ENCODE peak calls at places on chromosomes 6 and 20, in eight cellular contexts. V is dorsolateral prefrontal cortex, C is A549, W is OCI-LY7, K is spleen, Y is heart left ventricle, Z is neural crest cell, E is H9. Q is an unnamed sample.

GRCh38 chr20:986733-987355 is 15.3 kb downstream of the RSPO4 start:
- DNase-seq in C (no peak), W (no peak), Y (no peak), K (no peak), E (no peak), Z (no peak), V (no peak), Q (no peak)

GRCh38 chr20:36305602-36306556 is at the start of gene DLGAP4:
- DNase-seq in E (no peak), Z (no peak), C (no peak), V (no peak), Y (no peak), W (no peak), K (no peak), Q (no peak)

GRCh38 chr6:138431276-138432062 is 27.4 kb downstream of the HEBP2 start:
- DNase-seq in Z (no peak), C (no peak), W (no peak), V (no peak), Y (no peak), E (no peak), K (peak), Q (no peak)

GRCh38 chr20:50713677-50714101 is 17.7 kb upstream of the PARD6B start:
- DNase-seq in K (no peak), W (no peak), Z (no peak), V (no peak), Y (no peak), E (peak), C (no peak), Q (no peak)

GRCh38 chr20:34037767-34038166 is 44.1 kb downstream of the RALY start:
- DNase-seq in K (no peak), Y (no peak), W (no peak), E (no peak), C (no peak), Z (no peak), V (no peak), Q (no peak)

GRCh38 chr20:33685328-33686007 is 717 bp downstream of the E2F1 start:
- DNase-seq in Y (no peak), Z (peak), V (no peak), E (peak), K (peak), W (peak), C (no peak), Q (no peak)

GRCh38 chr6:144793744-144794143 is 508.6 kb downstream of the UTRN start:
- DNase-seq in K (no peak), E (no peak), W (no peak), Z (no peak), V (no peak), C (no peak), Y (no peak), Q (no peak)

GRCh38 chr6:138088307-138088744 is 18.9 kb downstream of the PERP start:
- DNase-seq in Z (no peak), E (no peak), K (no peak), C (peak), V (no peak), W (no peak), Y (no peak), Q (no peak)

GRCh38 chr20:16528078-16528477 is 45.2 kb downstream of the KIF16B start:
- DNase-seq in Z (no peak), K (no peak), Y (no peak), E (no peak), V (no peak), W (no peak), C (peak), Q (no peak)

GRCh38 chr20:45229264-45230056 is 8.3 kb downstream of the SEMG2 start:
- DNase-seq in K (peak), V (no peak), Z (no peak), C (no peak), W (peak), Y (no peak), E (peak), Q (no peak)

GRCh38 chr20:45091366-45091765 is 9.6 kb downstream of the KCNS1 start:
- DNase-seq in Y (no peak), K (no peak), C (no peak), E (no peak), W (no peak), Z (no peak), V (no peak), Q (no peak)

GRCh38 chr6:161536141-161536735 is 262.4 kb upstream of the AGPAT4 start:
- DNase-seq in Z (no peak), K (no peak), Y (no peak), W (no peak), E (no peak), V (no peak), C (no peak), Q (no peak)

GRCh38 chr6:146892613-146893401 is 294.0 kb downstream of the ADGB start:
- DNase-seq in K (no peak), C (no peak), E (no peak), Z (no peak), V (no peak), W (no peak), Y (no peak), Q (no peak)

DNA sequence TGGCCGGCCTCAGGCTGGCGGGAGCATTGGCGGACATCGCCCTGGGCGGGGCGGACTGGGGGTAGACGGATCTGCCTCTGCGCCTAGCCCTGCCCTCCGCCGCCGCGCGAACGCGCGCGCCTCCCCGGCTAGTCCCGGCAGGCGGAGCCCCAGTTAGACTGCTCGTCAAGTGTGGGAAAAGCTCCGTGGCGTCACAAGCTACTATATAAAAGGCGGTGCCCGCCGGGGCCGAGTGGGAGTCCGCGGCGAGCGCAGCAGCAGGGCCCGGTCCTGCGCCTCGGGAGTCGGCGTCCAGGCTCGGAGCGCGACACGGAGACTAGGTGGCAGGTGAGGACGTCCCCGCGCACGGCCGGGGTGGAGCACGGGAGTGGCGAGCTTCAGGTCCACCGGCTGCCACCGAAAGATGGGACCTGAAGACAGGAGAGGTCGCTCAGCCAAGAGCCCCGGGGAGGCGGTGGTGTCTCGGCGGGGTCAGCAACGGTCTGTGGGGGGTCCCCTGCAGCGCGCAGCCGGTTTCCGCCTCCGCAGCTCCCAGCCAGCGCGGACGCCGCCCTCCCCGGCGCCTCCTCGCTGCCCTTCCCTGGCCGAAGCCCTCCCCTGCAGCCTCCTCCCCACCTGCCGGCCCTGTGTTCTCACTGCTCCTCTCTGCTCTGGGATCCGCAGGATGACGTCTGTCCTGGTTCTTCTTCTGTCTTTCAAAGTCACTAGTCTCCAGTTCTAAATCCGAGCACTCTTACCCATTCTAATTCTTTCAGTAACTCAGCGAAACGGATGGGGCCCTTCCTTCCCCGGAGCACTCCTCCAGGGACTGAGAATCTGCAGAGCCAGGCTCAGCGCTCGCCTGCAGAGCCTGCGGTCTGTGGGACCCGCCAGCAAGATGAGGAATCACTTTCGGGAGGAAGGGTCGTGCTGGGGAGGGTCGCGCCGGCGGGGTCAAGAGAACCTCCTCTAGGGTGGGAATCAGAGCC is 4.3 kb upstream of the RIPK1 start:
- DNase-seq in V (peak), Z (peak), W (peak), K (peak), E (peak), C (peak), Y (peak), Q (peak)
- TF ChIP-seq CTCF in V (peak), Z (no peak), W (no peak), K (peak), E (no peak), C (no peak), Y (no peak), Q (no peak)

DNA sequence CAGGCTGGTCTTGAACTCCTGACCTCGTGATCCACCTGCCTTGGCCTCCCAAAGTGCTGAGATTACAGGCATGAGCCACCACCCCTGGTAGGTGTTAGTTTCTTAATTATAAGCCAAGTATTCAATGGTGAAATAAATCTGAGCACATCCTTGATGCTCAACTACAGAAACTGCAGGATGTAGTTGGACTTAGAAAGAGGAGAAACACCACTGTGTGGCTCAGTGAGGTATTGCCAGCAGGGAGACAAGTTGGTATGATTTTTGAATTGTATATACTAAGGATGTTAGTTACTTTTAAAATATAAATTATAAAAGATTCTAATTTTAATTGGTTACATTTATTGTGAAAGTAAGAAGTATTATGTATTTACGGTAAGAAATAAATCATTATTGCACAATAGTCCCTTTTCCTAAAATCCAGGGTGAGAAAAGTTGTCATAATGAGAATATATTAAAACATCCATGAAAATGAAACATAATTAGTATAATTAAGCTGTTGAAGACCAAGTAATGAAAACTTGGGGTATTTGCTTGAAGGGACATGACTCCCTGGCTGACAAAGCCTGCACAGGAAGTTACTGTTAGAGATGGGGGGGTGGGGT is 17.6 kb downstream of the SLC18B1 start:
- DNase-seq in Z (no peak), Y (no peak), C (no peak), E (no peak), W (peak), V (no peak), K (no peak), Q (no peak)
- TF ChIP-seq CTCF in Z (peak), Y (peak), C (no peak), E (peak), W (peak), V (peak), K (no peak), Q (no peak)

GRCh38 chr6:69722683-69723082 is 74.1 kb downstream of the LMBRD1 start:
- DNase-seq in V (no peak), W (no peak), E (no peak), K (no peak), Y (no peak), Z (no peak), C (no peak), Q (no peak)

GRCh38 chr6:69719602-69720193 is 77.1 kb downstream of the LMBRD1 start:
- DNase-seq in Y (no peak), Z (no peak), V (no peak), C (peak), K (no peak), E (no peak), W (peak), Q (no peak)
- TF ChIP-seq CTCF in Y (no peak), Z (peak), V (peak), C (peak), K (no peak), E (peak), W (peak), Q (peak)

DNA sequence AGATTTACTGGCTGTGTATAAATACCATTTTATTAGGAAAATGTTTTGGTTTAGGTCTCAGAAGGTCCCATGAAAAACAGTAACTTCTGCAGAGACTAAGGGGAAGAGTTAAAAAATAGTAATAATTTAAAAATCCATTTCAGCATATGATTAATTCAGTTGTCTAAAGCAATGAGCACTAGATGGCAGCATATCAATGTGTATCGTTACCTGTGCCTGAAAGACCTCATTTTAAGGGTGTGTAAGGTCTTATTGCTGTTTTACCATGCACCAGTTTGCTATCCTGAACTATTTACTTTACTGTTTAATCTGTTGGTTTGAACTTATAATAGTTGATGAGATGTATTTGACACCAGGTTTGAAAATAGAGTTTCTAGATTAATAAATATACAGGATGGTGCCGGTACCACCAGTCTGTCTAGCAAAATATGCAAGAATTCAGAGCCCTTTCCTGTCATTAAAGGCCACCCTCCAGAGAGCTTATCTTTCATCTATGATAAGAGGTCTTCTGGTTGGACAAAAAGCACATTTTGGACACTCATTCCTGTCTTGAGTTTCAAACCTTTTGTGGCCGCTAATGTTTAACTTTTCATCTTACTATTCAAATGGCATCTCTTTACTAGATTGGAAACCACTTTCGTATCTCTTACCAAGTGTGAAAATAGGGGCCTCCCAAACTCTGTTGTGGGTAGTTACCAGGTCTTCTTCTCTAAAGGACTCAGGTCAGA is 8.9 kb upstream of the AHI1 start:
- DNase-seq in C (peak), V (no peak), Z (no peak), K (no peak), E (no peak), W (peak), Y (no peak), Q (no peak)
- TF ChIP-seq CTCF in C (peak), V (peak), Z (peak), K (peak), E (peak), W (peak), Y (peak), Q (peak)

DNA sequence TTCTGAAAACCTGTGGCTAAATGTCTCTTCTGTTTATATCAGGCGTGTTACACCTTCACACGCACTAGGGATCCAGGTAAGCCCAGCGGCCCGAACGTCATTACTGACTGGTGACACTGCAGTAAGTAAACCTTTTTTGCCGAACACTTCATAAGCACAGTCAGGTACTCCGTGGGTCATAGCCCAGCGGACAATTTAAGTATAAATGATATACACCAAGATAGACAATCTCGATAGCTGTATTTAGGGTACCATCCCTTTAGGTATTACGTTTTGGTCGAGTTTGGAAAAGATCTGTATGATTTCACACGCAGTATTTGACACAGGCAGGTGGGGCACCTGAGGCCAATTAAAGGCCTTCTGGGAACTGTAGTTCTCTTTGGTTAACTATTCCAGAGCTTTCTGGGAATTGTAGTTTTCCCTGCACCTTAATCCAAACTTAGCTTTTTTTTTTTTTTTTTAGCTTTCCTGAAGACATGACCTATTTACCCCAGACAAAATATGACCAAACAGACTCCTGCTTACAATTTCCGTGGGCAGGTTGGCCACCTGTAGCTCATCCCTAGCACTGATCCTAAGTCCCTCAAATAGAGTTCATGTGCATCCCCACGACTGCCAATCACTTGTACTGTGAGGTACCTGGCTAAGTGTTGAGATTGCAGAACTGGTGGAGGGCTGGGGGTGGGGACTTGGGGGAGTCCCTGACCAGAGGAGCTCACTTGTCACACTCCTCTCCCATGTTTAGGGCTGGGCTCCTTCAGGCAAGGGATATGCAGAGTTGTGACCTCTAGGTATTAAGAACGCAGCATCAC is 908 bp upstream of the EHMT2 start:
- DNase-seq in Z (no peak), C (peak), K (peak), Y (no peak), W (peak), E (peak), V (no peak), Q (no peak)
- TF ChIP-seq CTCF in Z (no peak), C (no peak), K (no peak), Y (no peak), W (peak), E (no peak), V (no peak), Q (no peak)

Q was measured in D721Med.